ENCODE peak calls at places on chromosomes 7 and 10, in seven cellular contexts. Z, M, F, K, H, B and G are unnamed samples.

GRCh38 chr10:127834221-127834620 is 58.5 kb downstream of the CLRN3 start:
- DNase-seq in Z (no peak), M (no peak), F (no peak), K (no peak), H (peak), B (no peak), G (no peak)

GRCh38 chr10:120632936-120633335 is 175.9 kb downstream of the PLPP4 start:
- DNase-seq in Z (no peak), M (no peak), F (no peak), K (no peak), H (no peak), B (no peak), G (no peak)

GRCh38 chr7:13115157-13115772 is 427.8 kb downstream of the ARL4A start:
- DNase-seq in Z (no peak), M (peak), F (no peak), K (no peak), H (no peak), B (no peak), G (no peak)

GRCh38 chr7:40714338-40715052 is 579.7 kb downstream of the SUGCT start:
- DNase-seq in Z (no peak), M (no peak), F (peak), K (no peak), H (no peak), B (no peak), G (peak)

GRCh38 chr10:51895209-51895608 is 195.8 kb upstream of the CSTF2T start:
- DNase-seq in Z (peak), M (no peak), F (peak), K (peak), H (peak), B (no peak), G (no peak)

GRCh38 chr10:35140727-35141126 is 14.1 kb downstream of the CREM start:
- DNase-seq in Z (no peak), M (no peak), F (no peak), K (no peak), H (no peak), B (no peak), G (no peak)

GRCh38 chr10:21184216-21184615 is 287.1 kb upstream of the NEBL start:
- DNase-seq in Z (no peak), M (no peak), F (no peak), K (no peak), H (no peak), B (no peak), G (no peak)

GRCh38 chr10:49205206-49205605 is 17.0 kb upstream of the TMEM273 start:
- DNase-seq in Z (no peak), M (no peak), F (no peak), K (no peak), H (no peak), B (no peak), G (no peak)

GRCh38 chr7:83469076-83469475 is 179.9 kb downstream of the SEMA3E start:
- DNase-seq in Z (no peak), M (no peak), F (peak), K (peak), H (no peak), B (no peak), G (no peak)

GRCh38 chr10:103427866-103428265 is 24.3 kb downstream of the CALHM2 start:
- DNase-seq in Z (no peak), M (no peak), F (no peak), K (no peak), H (no peak), B (no peak), G (no peak)

GRCh38 chr10:83287374-83287773 is 851.9 kb upstream of the GHITM start:
- DNase-seq in Z (no peak), M (no peak), F (no peak), K (no peak), H (no peak), B (no peak), G (no peak)

GRCh38 chr7:33733865-33734650 is 171.3 kb upstream of the BMPER start:
- DNase-seq in Z (peak), M (no peak), F (no peak), K (no peak), H (peak), B (no peak), G (no peak)

GRCh38 chr7:104906546-104906945 is 107.5 kb upstream of the KMT2E start:
- DNase-seq in Z (no peak), M (no peak), F (no peak), K (no peak), H (no peak), B (no peak), G (no peak)

GRCh38 chr10:61899045-61899444 is 2.5 kb upstream of the ARID5B start:
- DNase-seq in Z (no peak), M (no peak), F (no peak), K (no peak), H (no peak), B (no peak), G (no peak)

DNA sequence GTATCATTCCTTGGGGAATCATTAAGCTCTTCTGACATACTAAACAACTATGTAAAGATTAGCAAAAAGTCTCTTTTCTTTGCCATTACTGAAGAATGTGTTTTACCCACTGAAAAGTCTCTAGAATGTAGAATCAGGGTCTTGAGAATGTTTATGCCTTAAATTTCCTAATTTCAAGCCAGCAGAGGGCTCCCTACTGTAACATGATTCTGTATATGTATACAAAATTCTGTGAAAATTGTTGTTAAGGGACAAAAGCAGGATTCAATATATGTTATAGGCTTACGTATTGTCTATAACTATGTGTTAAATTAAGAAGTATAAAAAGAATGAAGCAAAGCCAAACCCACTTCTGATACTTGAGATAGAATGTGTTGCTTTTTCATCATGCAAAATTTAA is 296.9 kb upstream of the DGKB start:
- DNase-seq in Z (no peak), M (peak), F (no peak), K (no peak), H (no peak), B (no peak), G (no peak)
- H3K4me3 ChIP-seq in Z (no peak), M (no peak), F (no peak), K (no peak), H (no peak), B (no peak), G (no peak)

GRCh38 chr10:18479502-18479901 is 171.9 kb downstream of the NSUN6 start:
- DNase-seq in Z (no peak), M (no peak), F (no peak), K (no peak), H (no peak), B (no peak), G (no peak)

GRCh38 chr10:18486444-18486843 is 164.9 kb downstream of the NSUN6 start:
- DNase-seq in Z (no peak), M (no peak), F (no peak), K (no peak), H (no peak), B (no peak), G (no peak)

GRCh38 chr10:18478354-18478753 is 173.0 kb downstream of the NSUN6 start:
- DNase-seq in Z (no peak), M (peak), F (no peak), K (no peak), H (no peak), B (no peak), G (no peak)

GRCh38 chr10:18483787-18484186 is 167.6 kb downstream of the NSUN6 start:
- DNase-seq in Z (no peak), M (no peak), F (no peak), K (no peak), H (no peak), B (no peak), G (no peak)
- TF ChIP-seq CTCF in Z (no peak), M (no peak), F (no peak), K (no peak), H (no peak), B (no peak), G (no peak)

DNA sequence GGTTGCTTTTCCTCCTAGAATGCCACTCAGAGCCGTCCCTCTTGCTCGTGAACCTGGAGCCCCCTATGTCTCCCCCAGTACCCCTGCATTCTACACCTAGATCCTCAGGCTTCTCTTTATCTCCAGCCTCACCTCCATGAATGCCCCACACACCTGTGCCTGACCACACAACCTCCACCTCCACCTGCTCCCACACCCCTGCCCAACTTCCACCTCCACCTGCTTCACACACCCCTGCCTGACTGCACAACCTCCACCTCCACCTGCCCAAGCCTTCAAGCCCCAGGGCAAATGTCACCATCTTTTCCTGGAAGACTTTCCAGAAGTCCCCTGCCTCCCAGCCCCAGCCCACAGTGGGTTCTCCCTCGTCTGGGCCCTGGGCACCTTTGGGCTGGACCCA is 6.9 kb upstream of the LFNG start:
- DNase-seq in Z (no peak), M (no peak), F (no peak), K (no peak), H (no peak), B (no peak), G (no peak)
- H3K4me3 ChIP-seq in Z (no peak), M (no peak), F (no peak), K (no peak), H (no peak), B (no peak), G (no peak)

DNA sequence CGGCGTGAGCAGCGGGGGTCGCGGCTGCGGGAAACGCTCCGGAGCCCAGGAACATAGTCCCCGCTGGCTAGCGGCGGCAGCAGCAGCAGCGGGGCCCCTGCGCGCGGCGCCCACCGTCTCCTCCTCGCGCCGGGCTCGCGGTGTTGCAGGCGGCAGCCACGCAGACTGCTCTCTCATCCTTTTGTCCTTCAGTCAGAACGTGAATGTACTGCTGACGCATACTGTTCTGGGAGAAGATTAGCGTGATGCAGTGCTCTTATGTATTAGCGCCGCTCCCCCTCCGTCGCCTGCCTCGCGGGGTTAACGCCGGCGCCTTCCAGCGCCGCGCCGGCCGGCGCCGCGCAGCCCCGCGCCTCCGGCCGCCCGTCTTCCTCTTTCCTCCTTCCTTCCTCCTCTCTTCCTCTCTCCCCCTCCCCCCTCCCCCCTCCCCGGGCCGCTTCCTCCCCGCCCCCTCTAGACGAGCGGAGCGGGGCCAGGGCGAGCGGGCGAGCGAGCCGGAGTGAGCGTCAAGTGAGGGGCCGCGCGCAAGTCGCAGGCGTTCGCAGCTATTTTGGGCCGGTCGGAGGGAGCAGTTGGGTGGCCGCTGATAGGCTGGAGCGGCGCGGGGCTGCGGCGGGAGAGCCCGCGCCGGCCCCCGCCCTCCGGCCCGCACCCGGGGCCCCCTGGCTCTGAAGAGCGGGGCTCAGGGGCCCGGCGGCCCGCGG is 816 bp upstream of the LRRC4 start:
- DNase-seq in Z (peak), M (peak), F (peak), K (peak), H (peak), B (peak), G (peak)
- TF ChIP-seq CTCF in Z (peak), M (no peak), F (peak), K (peak), H (peak), B (no peak), G (no peak)